ENCODE peak calls at places on chromosomes 11 and 22, in seven cellular contexts. One of them, this sample, is unnamed.

GRCh38 chr11:59263225-59263894 is 50.6 kb upstream of the MPEG1 start:
- DNase-seq in globus pallidus: no peak
- DNase-seq in amygdala: no peak
- DNase-seq in ACHN: no peak
- DNase-seq in IMR-90: no peak
- DNase-seq in NCI-H1092 treated with DMSO at 0.1 percent for 48 hours: no peak
- DNase-seq in bronchial epithelial cell: no peak
- DNase-seq in this sample: peak; percentile 84

GRCh38 chr22:25048659-25049657 is 96.4 kb downstream of the KIAA1671 start:
- DNase-seq in globus pallidus: peak; percentile 38
- DNase-seq in amygdala: peak; percentile 17
- DNase-seq in ACHN: peak; percentile 62
- DNase-seq in IMR-90: peak; percentile 23
- DNase-seq in NCI-H1092 treated with DMSO at 0.1 percent for 48 hours: peak; percentile 58
- DNase-seq in bronchial epithelial cell: peak; percentile 50
- DNase-seq in this sample: peak; percentile 86

GRCh38 chr22:45604239-45604711 is 67.4 kb upstream of the ATXN10 start:
- DNase-seq in globus pallidus: peak; percentile 14
- DNase-seq in amygdala: no peak
- DNase-seq in ACHN: peak; percentile 3
- DNase-seq in IMR-90: peak; percentile 48
- DNase-seq in NCI-H1092 treated with DMSO at 0.1 percent for 48 hours: no peak
- DNase-seq in bronchial epithelial cell: peak; percentile 77
- DNase-seq in this sample: no peak

GRCh38 chr11:65739022-65739421 is 18.4 kb upstream of the RNASEH2C start:
- DNase-seq in globus pallidus: no peak
- DNase-seq in amygdala: no peak
- DNase-seq in ACHN: no peak
- DNase-seq in IMR-90: no peak
- DNase-seq in NCI-H1092 treated with DMSO at 0.1 percent for 48 hours: no peak
- DNase-seq in bronchial epithelial cell: no peak
- DNase-seq in this sample: no peak

GRCh38 chr11:113317297-113317696 is 2.9 kb downstream of the TTC12 start:
- DNase-seq in globus pallidus: no peak
- DNase-seq in amygdala: no peak
- DNase-seq in ACHN: no peak
- DNase-seq in IMR-90: no peak
- DNase-seq in NCI-H1092 treated with DMSO at 0.1 percent for 48 hours: peak; percentile 51
- DNase-seq in bronchial epithelial cell: no peak
- DNase-seq in this sample: no peak

GRCh38 chr11:116557261-116557660 is 215.5 kb downstream of the BUD13 start:
- DNase-seq in globus pallidus: no peak
- DNase-seq in amygdala: no peak
- DNase-seq in ACHN: no peak
- DNase-seq in IMR-90: no peak
- DNase-seq in NCI-H1092 treated with DMSO at 0.1 percent for 48 hours: no peak
- DNase-seq in bronchial epithelial cell: no peak
- DNase-seq in this sample: no peak

GRCh38 chr11:134837887-134838232 is 425.8 kb upstream of the B3GAT1 start:
- DNase-seq in globus pallidus: no peak
- DNase-seq in amygdala: no peak
- DNase-seq in ACHN: no peak
- DNase-seq in IMR-90: no peak
- DNase-seq in NCI-H1092 treated with DMSO at 0.1 percent for 48 hours: no peak
- DNase-seq in bronchial epithelial cell: no peak
- DNase-seq in this sample: no peak

GRCh38 chr22:22745225-22746060 is 101.0 kb downstream of the GGTLC2 start:
- DNase-seq in globus pallidus: peak; percentile 12
- DNase-seq in amygdala: no peak
- DNase-seq in ACHN: peak; percentile 39
- DNase-seq in IMR-90: peak; percentile 19
- DNase-seq in NCI-H1092 treated with DMSO at 0.1 percent for 48 hours: no peak
- DNase-seq in bronchial epithelial cell: peak; percentile 20
- DNase-seq in this sample: peak; percentile 87

GRCh38 chr11:68677432-68677831 is 6.9 kb upstream of the GAL start:
- DNase-seq in globus pallidus: no peak
- DNase-seq in amygdala: no peak
- DNase-seq in ACHN: peak; percentile 75
- DNase-seq in IMR-90: peak; percentile 96
- DNase-seq in NCI-H1092 treated with DMSO at 0.1 percent for 48 hours: peak; percentile 38
- DNase-seq in bronchial epithelial cell: peak; percentile 60
- DNase-seq in this sample: no peak

This sample was measured in Karpas-422.